ENCODE peak calls at places on chromosomes 4 and X, in six cellular contexts. C is T-helper 1 cell, U is T-helper 9 cell, Y is breast epithelium, F is foreskin fibroblast, K is AML-193. P is an unnamed sample.

GRCh38 chr4:7771056-7771455 is 168.6 kb downstream of the AFAP1 start:
- DNase-seq in C (peak), K (no peak), U (no peak), Y (no peak), F (no peak), P (peak)

GRCh38 chr4:170868191-170868590 is 778.4 kb upstream of the AADAT start:
- DNase-seq in C (no peak), U (no peak), Y (no peak), K (no peak), F (no peak), P (no peak)

GRCh38 chr4:3311095-3311372 is 18.2 kb downstream of the RGS12 start:
- DNase-seq in U (no peak), Y (no peak), K (no peak), F (no peak), C (no peak), P (no peak)

GRCh38 chr4:39732728-39733127 is 34.8 kb downstream of the UBE2K start:
- DNase-seq in K (no peak), Y (no peak), C (no peak), U (no peak), F (peak), P (no peak)

GRCh38 chr4:2287594-2287915 is 25.6 kb upstream of the MXD4 start:
- DNase-seq in Y (no peak), U (no peak), C (no peak), F (no peak), K (no peak), P (peak)

GRCh38 chr4:100823066-100823992 is 305.5 kb upstream of the EMCN start:
- DNase-seq in C (no peak), Y (no peak), F (peak), U (no peak), K (no peak), P (peak)

GRCh38 chr4:123578276-123579014 is 181.8 kb downstream of the SPRY1 start:
- DNase-seq in F (no peak), K (no peak), U (no peak), Y (no peak), C (no peak), P (no peak)

GRCh38 chr4:83629945-83630684 is 94.2 kb downstream of the GPAT3 start:
- DNase-seq in F (peak), C (no peak), K (peak), U (no peak), Y (no peak), P (no peak)

GRCh38 chr4:74537459-74537858 is 92.5 kb downstream of the AREG start:
- DNase-seq in Y (no peak), K (no peak), F (no peak), U (no peak), C (no peak), P (no peak)

GRCh38 chrX:39950035-39950688 is 147.6 kb downstream of the BCOR start:
- DNase-seq in Y (no peak), K (no peak), U (no peak), F (no peak), C (no peak), P (no peak)

GRCh38 chr4:142900622-142901021 is 54.5 kb upstream of the INPP4B start:
- DNase-seq in K (no peak), Y (no peak), F (no peak), C (no peak), U (no peak), P (no peak)

GRCh38 chrX:133670394-133670793 is 255.1 kb upstream of the GPC4 start:
- DNase-seq in U (no peak), K (no peak), Y (no peak), F (no peak), C (no peak), P (no peak)

GRCh38 chr4:7192252-7193039 is at the start of gene SORCS2:
- DNase-seq in K (no peak), U (no peak), F (peak), Y (peak), C (peak), P (peak)

P was measured in upper lobe of left lung.